ENCODE peak calls at places on chromosomes 7 and 10, in six cellular contexts. S is iPS-NIHi11; C is heart left ventricle; W is stimulated activated naive CD8-positive, alpha-beta T cell treated with anti-CD3 and anti-CD28 coated beads, Interleukin-15, Interleukin-2, amounts not matched to agents 100 U/mL and 50 U/mL, for 24 hours; V is left lobe of liver; H is neural crest cell. M is an unnamed sample.

GRCh38 chr10:132468651-132469050 is 68.9 kb upstream of the INPP5A start:
- DNase-seq in S (no peak), C (no peak), W (no peak), V (no peak), H (no peak), M (no peak)

GRCh38 chr7:132511387-132511786 is 64.9 kb downstream of the PLXNA4 start:
- DNase-seq in S (no peak), C (no peak), W (no peak), V (no peak), H (no peak), M (no peak)

GRCh38 chr7:137925754-137926153 is 76.1 kb downstream of the CREB3L2 start:
- DNase-seq in S (no peak), C (no peak), W (no peak), V (no peak), H (no peak), M (no peak)

GRCh38 chr7:10239643-10240345 is 733.9 kb upstream of the PHF14 start:
- DNase-seq in S (no peak), C (peak), W (no peak), V (no peak), H (no peak), M (no peak)

GRCh38 chr10:79347226-79347893 is at the start of gene PPIF:
- DNase-seq in S (peak), C (peak), W (peak), V (peak), H (peak), M (peak)

GRCh38 chr7:1611708-1612241 is 41.9 kb upstream of the PSMG3 start:
- DNase-seq in S (no peak), C (no peak), W (no peak), V (no peak), H (no peak), M (peak)

GRCh38 chr7:43391518-43391917 is 191.4 kb upstream of the STK17A start:
- DNase-seq in S (peak), C (no peak), W (no peak), V (no peak), H (no peak), M (no peak)

GRCh38 chr10:133465950-133466474 is 12.3 kb downstream of the SCART1 start:
- DNase-seq in S (no peak), C (no peak), W (no peak), V (no peak), H (no peak), M (no peak)

GRCh38 chr7:142711722-142712616 is 37.3 kb upstream of the PRSS1 start:
- DNase-seq in S (peak), C (no peak), W (peak), V (no peak), H (no peak), M (peak)

GRCh38 chr10:3651969-3652653 is 132.9 kb downstream of the KLF6 start:
- DNase-seq in S (no peak), C (no peak), W (no peak), V (no peak), H (no peak), M (no peak)

GRCh38 chr10:5738427-5738826 is 53.8 kb downstream of the TASOR2 start:
- DNase-seq in S (no peak), C (no peak), W (no peak), V (no peak), H (no peak), M (no peak)